ENCODE peak calls at places on chromosomes 6 and 20, in six cellular contexts. One of them, this sample, is unnamed.

GRCh38 chr6:48474764-48475674 is 364.0 kb upstream of the PTCHD4 start:
- DNase-seq in cardiac fibroblast: no peak
- DNase-seq in kidney: no peak
- DNase-seq in lung: no peak
- DNase-seq in natural killer cell: no peak
- DNase-seq in fibroblast of lung: peak
- DNase-seq in this sample: no peak

GRCh38 chr6:331622-332521 is 39.6 kb downstream of the DUSP22 start:
- DNase-seq in cardiac fibroblast: no peak
- DNase-seq in kidney: no peak
- DNase-seq in lung: no peak
- DNase-seq in natural killer cell: no peak
- DNase-seq in fibroblast of lung: no peak
- DNase-seq in this sample: no peak

GRCh38 chr20:32457476-32457986 is 99.4 kb downstream of the ASXL1 start:
- DNase-seq in cardiac fibroblast: peak
- DNase-seq in kidney: peak
- DNase-seq in lung: peak
- DNase-seq in natural killer cell: no peak
- DNase-seq in fibroblast of lung: peak
- DNase-seq in this sample: peak

GRCh38 chr6:111657146-111657545 is 51.5 kb upstream of the TRAF3IP2 start:
- DNase-seq in cardiac fibroblast: peak
- DNase-seq in kidney: no peak
- DNase-seq in lung: no peak
- DNase-seq in natural killer cell: no peak
- DNase-seq in fibroblast of lung: peak
- DNase-seq in this sample: no peak

GRCh38 chr6:70103798-70104197 is 199.1 kb downstream of the COL9A1 start:
- DNase-seq in cardiac fibroblast: no peak
- DNase-seq in kidney: no peak
- DNase-seq in lung: no peak
- DNase-seq in natural killer cell: no peak
- DNase-seq in fibroblast of lung: no peak
- DNase-seq in this sample: no peak

GRCh38 chr6:52098649-52099184 is 11.3 kb upstream of the PKHD1 start:
- DNase-seq in cardiac fibroblast: no peak
- DNase-seq in kidney: no peak
- DNase-seq in lung: no peak
- DNase-seq in natural killer cell: no peak
- DNase-seq in fibroblast of lung: no peak
- DNase-seq in this sample: no peak

GRCh38 chr6:129314575-129314974 is 395.4 kb downstream of the ARHGAP18 start:
- DNase-seq in cardiac fibroblast: no peak
- DNase-seq in kidney: peak
- DNase-seq in lung: no peak
- DNase-seq in natural killer cell: no peak
- DNase-seq in fibroblast of lung: no peak
- DNase-seq in this sample: no peak

GRCh38 chr20:11376998-11377397 is 540.7 kb upstream of the BTBD3 start:
- DNase-seq in cardiac fibroblast: peak
- DNase-seq in kidney: no peak
- DNase-seq in lung: no peak
- DNase-seq in natural killer cell: no peak
- DNase-seq in fibroblast of lung: peak
- DNase-seq in this sample: no peak

GRCh38 chr20:36116813-36117441 is 37.6 kb upstream of the EPB41L1 start:
- DNase-seq in cardiac fibroblast: peak
- DNase-seq in kidney: no peak
- DNase-seq in lung: no peak
- DNase-seq in natural killer cell: no peak
- DNase-seq in fibroblast of lung: peak
- DNase-seq in this sample: no peak

GRCh38 chr6:41732601-41733348 is 2.6 kb downstream of the TFEB start:
- DNase-seq in cardiac fibroblast: peak
- DNase-seq in kidney: no peak
- DNase-seq in lung: no peak
- DNase-seq in natural killer cell: peak
- DNase-seq in fibroblast of lung: no peak
- DNase-seq in this sample: no peak

GRCh38 chr6:73695619-73696421 is at the start of gene CD109:
- DNase-seq in cardiac fibroblast: peak
- DNase-seq in kidney: peak
- DNase-seq in lung: peak
- DNase-seq in natural killer cell: peak
- DNase-seq in fibroblast of lung: peak
- DNase-seq in this sample: peak

GRCh38 chr6:160259143-160259425 is 463 bp upstream of the SLC22A2 start:
- DNase-seq in cardiac fibroblast: no peak
- DNase-seq in kidney: no peak
- DNase-seq in lung: no peak
- DNase-seq in natural killer cell: no peak
- DNase-seq in fibroblast of lung: no peak
- DNase-seq in this sample: no peak

GRCh38 chr6:170437719-170438401 is 115.2 kb downstream of the PSMB1 start:
- DNase-seq in cardiac fibroblast: no peak
- DNase-seq in kidney: no peak
- DNase-seq in lung: no peak
- DNase-seq in natural killer cell: no peak
- DNase-seq in fibroblast of lung: no peak
- DNase-seq in this sample: no peak

GRCh38 chr20:53899351-53900167 is 170.8 kb downstream of the BCAS1 start:
- DNase-seq in cardiac fibroblast: peak
- DNase-seq in kidney: no peak
- DNase-seq in lung: peak
- DNase-seq in natural killer cell: peak
- DNase-seq in fibroblast of lung: peak
- DNase-seq in this sample: no peak

GRCh38 chr6:47362857-47363461 is 53.3 kb upstream of the TNFRSF21 start:
- DNase-seq in cardiac fibroblast: no peak
- DNase-seq in kidney: no peak
- DNase-seq in lung: no peak
- DNase-seq in natural killer cell: no peak
- DNase-seq in fibroblast of lung: peak
- DNase-seq in this sample: no peak

GRCh38 chr6:42387336-42387735 is 64.4 kb downstream of the TRERF1 start:
- DNase-seq in cardiac fibroblast: no peak
- DNase-seq in kidney: no peak
- DNase-seq in lung: no peak
- DNase-seq in natural killer cell: no peak
- DNase-seq in fibroblast of lung: no peak
- DNase-seq in this sample: no peak

GRCh38 chr6:1722801-1723200 is 113.1 kb downstream of the FOXC1 start:
- DNase-seq in cardiac fibroblast: no peak
- DNase-seq in kidney: no peak
- DNase-seq in lung: no peak
- DNase-seq in natural killer cell: no peak
- DNase-seq in fibroblast of lung: no peak
- DNase-seq in this sample: no peak
- TF ChIP-seq CTCF in cardiac fibroblast: no peak
- TF ChIP-seq CTCF in kidney: no peak
- TF ChIP-seq CTCF in lung: no peak
- TF ChIP-seq CTCF in natural killer cell: no peak
- TF ChIP-seq CTCF in fibroblast of lung: no peak
- TF ChIP-seq CTCF in this sample: no peak

GRCh38 chr6:24719125-24719931 is at the start of gene C6orf62:
- DNase-seq in cardiac fibroblast: peak
- DNase-seq in kidney: peak
- DNase-seq in lung: peak
- DNase-seq in natural killer cell: peak
- DNase-seq in fibroblast of lung: no peak
- DNase-seq in this sample: peak

GRCh38 chr6:24718449-24719124 is 367 bp downstream of the C6orf62 start:
- DNase-seq in cardiac fibroblast: no peak
- DNase-seq in kidney: no peak
- DNase-seq in lung: no peak
- DNase-seq in natural killer cell: no peak
- DNase-seq in fibroblast of lung: no peak
- DNase-seq in this sample: no peak

GRCh38 chr6:24720131-24720603 is 1.2 kb upstream of the C6orf62 start:
- DNase-seq in cardiac fibroblast: peak
- DNase-seq in kidney: peak
- DNase-seq in lung: peak
- DNase-seq in natural killer cell: peak
- DNase-seq in fibroblast of lung: peak
- DNase-seq in this sample: peak

GRCh38 chr6:24721461-24722215 is 2.7 kb upstream of the C6orf62 start:
- DNase-seq in cardiac fibroblast: peak
- DNase-seq in kidney: no peak
- DNase-seq in lung: no peak
- DNase-seq in natural killer cell: no peak
- DNase-seq in fibroblast of lung: no peak
- DNase-seq in this sample: no peak

DNA sequence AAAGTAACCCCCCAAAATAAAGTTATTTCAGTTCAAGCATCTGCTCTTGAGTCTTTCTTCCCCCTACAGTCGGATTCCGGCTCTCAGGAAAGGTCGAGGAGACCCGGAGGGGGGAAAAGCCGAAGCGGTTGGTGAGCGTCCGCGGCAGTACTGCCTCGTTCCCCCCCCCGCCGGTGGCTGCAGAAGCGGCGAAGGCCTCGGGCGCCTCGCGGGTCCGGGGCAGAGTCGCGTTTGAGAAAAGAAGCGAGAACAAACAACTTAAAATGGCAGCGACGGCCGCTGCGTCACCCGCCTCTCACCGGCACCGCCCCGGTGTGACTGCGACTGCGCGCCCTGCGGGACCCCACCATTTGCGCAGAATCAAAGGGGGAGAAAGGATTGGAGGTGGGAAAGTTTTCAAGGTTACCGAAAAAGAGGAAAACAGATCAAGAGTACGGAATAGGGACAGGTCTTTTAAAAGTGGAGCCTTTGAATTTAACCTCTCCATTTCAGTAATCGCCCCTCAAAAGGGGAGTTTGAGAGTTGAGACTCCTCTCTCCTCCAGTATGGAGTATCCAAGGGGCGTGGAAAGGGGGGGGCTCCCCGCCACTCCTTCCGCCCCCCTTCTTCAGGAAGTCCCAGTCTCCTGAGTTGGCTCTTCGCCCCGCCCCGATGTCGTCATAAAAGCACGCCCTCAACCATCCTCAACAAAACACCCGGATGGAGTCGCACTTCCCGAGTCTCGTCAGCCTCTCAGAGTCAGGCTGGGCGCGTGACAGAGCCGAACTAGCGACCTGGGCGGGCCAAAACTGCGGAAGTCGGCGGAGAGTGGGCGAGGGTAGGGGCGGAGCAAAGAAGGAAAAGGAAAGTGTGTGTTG is 1.9 kb upstream of the C6orf62 start:
- DNase-seq in cardiac fibroblast: peak
- DNase-seq in kidney: peak
- DNase-seq in lung: peak
- DNase-seq in natural killer cell: peak
- DNase-seq in fibroblast of lung: peak
- DNase-seq in this sample: peak
- TF ChIP-seq CTCF in cardiac fibroblast: no peak
- TF ChIP-seq CTCF in kidney: no peak
- TF ChIP-seq CTCF in lung: no peak
- TF ChIP-seq CTCF in natural killer cell: no peak
- TF ChIP-seq CTCF in fibroblast of lung: no peak
- TF ChIP-seq CTCF in this sample: no peak

GRCh38 chr20:60222497-60222896 is 264.3 kb downstream of the CDH26 start:
- DNase-seq in cardiac fibroblast: no peak
- DNase-seq in kidney: no peak
- DNase-seq in lung: no peak
- DNase-seq in natural killer cell: no peak
- DNase-seq in fibroblast of lung: no peak
- DNase-seq in this sample: no peak

GRCh38 chr20:60228255-60228654 is 270.0 kb downstream of the CDH26 start:
- DNase-seq in cardiac fibroblast: no peak
- DNase-seq in kidney: no peak
- DNase-seq in lung: no peak
- DNase-seq in natural killer cell: no peak
- DNase-seq in fibroblast of lung: no peak
- DNase-seq in this sample: no peak

GRCh38 chr20:60223174-60223573 is 265.0 kb downstream of the CDH26 start:
- DNase-seq in cardiac fibroblast: no peak
- DNase-seq in kidney: no peak
- DNase-seq in lung: no peak
- DNase-seq in natural killer cell: no peak
- DNase-seq in fibroblast of lung: no peak
- DNase-seq in this sample: no peak

GRCh38 chr20:60221593-60221992 is 263.4 kb downstream of the CDH26 start:
- DNase-seq in cardiac fibroblast: no peak
- DNase-seq in kidney: no peak
- DNase-seq in lung: no peak
- DNase-seq in natural killer cell: no peak
- DNase-seq in fibroblast of lung: no peak
- DNase-seq in this sample: no peak

GRCh38 chr20:60224914-60225313 is 266.7 kb downstream of the CDH26 start:
- DNase-seq in cardiac fibroblast: peak
- DNase-seq in kidney: no peak
- DNase-seq in lung: no peak
- DNase-seq in natural killer cell: no peak
- DNase-seq in fibroblast of lung: peak
- DNase-seq in this sample: peak
- TF ChIP-seq CTCF in cardiac fibroblast: peak
- TF ChIP-seq CTCF in kidney: no peak
- TF ChIP-seq CTCF in lung: no peak
- TF ChIP-seq CTCF in natural killer cell: peak
- TF ChIP-seq CTCF in fibroblast of lung: peak
- TF ChIP-seq CTCF in this sample: peak

DNA sequence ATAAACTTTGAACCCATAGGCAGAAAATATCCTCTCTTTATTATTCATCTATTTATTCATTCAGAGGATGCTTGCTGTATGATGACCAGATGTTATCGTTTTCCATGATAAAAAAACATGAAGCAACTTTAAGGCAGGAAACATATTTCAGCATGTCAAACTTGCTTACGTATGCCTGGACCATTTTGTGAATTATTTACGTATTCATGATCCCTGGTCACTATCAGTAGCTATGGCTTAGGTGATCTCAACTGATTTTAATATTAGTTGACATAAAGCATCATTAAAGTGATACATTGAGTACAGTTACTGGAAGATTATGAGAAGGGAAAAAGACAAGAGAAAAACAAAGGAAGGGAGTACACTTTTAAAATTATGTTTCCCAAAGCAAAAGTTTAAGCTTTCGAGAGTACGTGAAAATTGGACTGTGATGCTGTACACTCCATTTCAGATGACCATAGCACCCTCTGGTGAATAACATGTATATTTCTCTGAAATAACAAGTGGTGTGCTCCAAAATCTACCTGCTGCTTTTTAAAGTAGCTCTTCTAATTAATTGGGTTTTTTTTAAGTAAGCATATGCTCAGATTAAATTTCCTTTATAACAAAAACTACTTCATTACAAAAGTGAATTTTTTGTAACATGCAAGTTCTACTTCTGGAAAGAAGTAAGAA is 215.1 kb upstream of the HSF2 start:
- DNase-seq in cardiac fibroblast: peak
- DNase-seq in kidney: no peak
- DNase-seq in lung: no peak
- DNase-seq in natural killer cell: no peak
- DNase-seq in fibroblast of lung: peak
- DNase-seq in this sample: no peak
- TF ChIP-seq CTCF in cardiac fibroblast: peak
- TF ChIP-seq CTCF in kidney: peak
- TF ChIP-seq CTCF in lung: peak
- TF ChIP-seq CTCF in natural killer cell: no peak
- TF ChIP-seq CTCF in fibroblast of lung: peak
- TF ChIP-seq CTCF in this sample: no peak

This sample was measured in endothelial cell.